ENCODE peak calls at places on chromosomes 3 and 15, in four cellular contexts. One of them, this sample, is unnamed. For H3K9me2, the result is how much of the 10 kb centered on the place peaks cover.

GRCh38 chr3:176430244-176430893 is 766.9 kb downstream of the TBL1XR1 start:
- DNase-seq in GM23248: peak
- DNase-seq in MM.1S: peak
- DNase-seq in PC-9: peak
- DNase-seq in this sample: peak

GRCh38 chr3:30342319-30343060 is 263.9 kb upstream of the TGFBR2 start:
- DNase-seq in PC-9: peak
- DNase-seq in GM23248: peak
- DNase-seq in MM.1S: no peak
- DNase-seq in this sample: peak

GRCh38 chr3:25962255-25962654 is 172.4 kb downstream of the OXSM start:
- DNase-seq in PC-9: peak
- DNase-seq in MM.1S: no peak
- DNase-seq in GM23248: no peak
- DNase-seq in this sample: peak

GRCh38 chr15:52115598-52116427 is 3.2 kb upstream of the BCL2L10 start:
- DNase-seq in PC-9: no peak
- DNase-seq in GM23248: no peak
- DNase-seq in MM.1S: no peak
- DNase-seq in this sample: no peak

GRCh38 chr15:39888809-39889208 is 31.3 kb downstream of the GPR176 start:
- DNase-seq in MM.1S: no peak
- DNase-seq in GM23248: no peak
- DNase-seq in PC-9: no peak
- DNase-seq in this sample: no peak

GRCh38 chr15:70376929-70377691 is 279.4 kb upstream of the TLE3 start:
- DNase-seq in PC-9: no peak
- DNase-seq in GM23248: peak
- DNase-seq in MM.1S: no peak
- DNase-seq in this sample: no peak

GRCh38 chr15:80179025-80179759 is 26.4 kb downstream of the FAH start:
- DNase-seq in MM.1S: no peak
- DNase-seq in GM23248: peak
- DNase-seq in PC-9: peak
- DNase-seq in this sample: peak

GRCh38 chr3:124935264-124935663 is 713 bp upstream of the MUC13 start:
- DNase-seq in PC-9: no peak
- DNase-seq in GM23248: no peak
- DNase-seq in MM.1S: no peak
- DNase-seq in this sample: no peak

GRCh38 chr15:57751177-57751800 is 44.8 kb downstream of the POLR2M start:
- DNase-seq in MM.1S: peak
- DNase-seq in GM23248: peak
- DNase-seq in PC-9: no peak
- DNase-seq in this sample: peak

GRCh38 chr3:66381621-66382020 is 119.2 kb downstream of the LRIG1 start:
- DNase-seq in GM23248: no peak
- DNase-seq in PC-9: no peak
- DNase-seq in MM.1S: no peak
- DNase-seq in this sample: no peak

GRCh38 chr3:139448104-139448503 is 28.2 kb downstream of the RBP2 start:
- DNase-seq in GM23248: peak
- DNase-seq in MM.1S: no peak
- DNase-seq in PC-9: no peak
- DNase-seq in this sample: peak

GRCh38 chr3:140463401-140463800 is 214.5 kb upstream of the TRIM42 start:
- DNase-seq in GM23248: no peak
- DNase-seq in MM.1S: no peak
- DNase-seq in PC-9: no peak
- DNase-seq in this sample: no peak

GRCh38 chr15:58555168-58556027 is 123.6 kb downstream of the LIPC start:
- DNase-seq in MM.1S: no peak
- DNase-seq in PC-9: no peak
- DNase-seq in GM23248: no peak
- DNase-seq in this sample: no peak

GRCh38 chr15:38414351-38414750 is 39.6 kb upstream of the FAM98B start:
- DNase-seq in GM23248: peak
- DNase-seq in PC-9: no peak
- DNase-seq in MM.1S: peak
- DNase-seq in this sample: peak

GRCh38 chr15:62338497-62338896 is 173.4 kb upstream of the C2CD4B start:
- DNase-seq in PC-9: no peak
- DNase-seq in MM.1S: no peak
- DNase-seq in GM23248: no peak
- DNase-seq in this sample: no peak

GRCh38 chr3:182644800-182645433 is 148.4 kb upstream of the ATP11B start:
- DNase-seq in MM.1S: no peak
- DNase-seq in GM23248: peak
- DNase-seq in PC-9: peak
- DNase-seq in this sample: no peak

GRCh38 chr3:42547401-42547945 is 34.3 kb downstream of the SEC22C start:
- DNase-seq in GM23248: peak
- DNase-seq in MM.1S: peak
- DNase-seq in PC-9: no peak
- DNase-seq in this sample: peak

GRCh38 chr3:139185482-139185881 is 140.8 kb upstream of the PRR23C start:
- DNase-seq in MM.1S: no peak
- DNase-seq in PC-9: no peak
- DNase-seq in GM23248: no peak
- DNase-seq in this sample: no peak

GRCh38 chr15:68484696-68485400 is 52.9 kb upstream of the ITGA11 start:
- DNase-seq in PC-9: no peak
- DNase-seq in MM.1S: no peak
- DNase-seq in GM23248: peak
- DNase-seq in this sample: no peak

GRCh38 chr3:46566040-46566631 is at the start of gene LRRC2:
- DNase-seq in MM.1S: peak
- DNase-seq in PC-9: no peak
- DNase-seq in GM23248: peak
- DNase-seq in this sample: peak

GRCh38 chr3:143294183-143294582 is 174.6 kb downstream of the CHST2 start:
- DNase-seq in PC-9: no peak
- DNase-seq in GM23248: no peak
- DNase-seq in MM.1S: peak
- DNase-seq in this sample: no peak

GRCh38 chr3:14876942-14877341 is 58.2 kb downstream of the FGD5 start:
- DNase-seq in MM.1S: no peak
- DNase-seq in PC-9: peak
- DNase-seq in GM23248: peak
- DNase-seq in this sample: peak

GRCh38 chr15:82106671-82107070 is 60.9 kb upstream of the MEX3B start:
- DNase-seq in PC-9: no peak
- DNase-seq in GM23248: no peak
- DNase-seq in MM.1S: no peak
- DNase-seq in this sample: peak
- H3K4me3 ChIP-seq in PC-9: no peak
- H3K4me3 ChIP-seq in GM23248: no peak
- H3K4me3 ChIP-seq in MM.1S: no peak
- H3K4me3 ChIP-seq in this sample: no peak

DNA sequence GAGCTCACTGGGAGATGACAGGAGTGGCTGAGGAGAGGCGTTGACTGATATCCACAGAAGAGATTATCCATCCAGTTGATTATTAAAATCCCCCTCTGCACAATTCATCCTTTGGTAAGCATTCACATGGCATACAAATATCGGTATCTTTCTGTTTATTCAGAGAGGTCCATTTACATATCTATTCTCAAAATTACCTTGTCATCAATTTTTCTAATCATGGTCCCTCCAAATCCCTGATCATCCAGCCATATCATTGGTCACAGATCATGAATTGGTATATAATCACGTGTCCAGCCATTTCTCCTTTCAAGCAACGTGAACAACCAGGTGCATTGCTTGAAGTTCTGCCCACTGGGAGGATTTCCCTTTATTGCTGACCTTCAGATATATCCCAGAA is 1321.0 kb downstream of the ROBO2 start:
- DNase-seq in MM.1S: no peak
- DNase-seq in GM23248: no peak
- DNase-seq in PC-9: no peak
- DNase-seq in this sample: no peak
- H3K9me2 ChIP-seq in MM.1S: under half
- H3K9me2 ChIP-seq in GM23248: under half
- H3K9me2 ChIP-seq in PC-9: under half
- H3K9me2 ChIP-seq in this sample: under half

GRCh38 chr15:60152386-60152785 is 148.3 kb downstream of the FOXB1 start:
- DNase-seq in PC-9: no peak
- DNase-seq in MM.1S: peak
- DNase-seq in GM23248: no peak
- DNase-seq in this sample: no peak
- H3K27ac ChIP-seq in PC-9: no peak
- H3K27ac ChIP-seq in MM.1S: no peak
- H3K27ac ChIP-seq in GM23248: no peak
- H3K27ac ChIP-seq in this sample: no peak

GRCh38 chr3:129173725-129174124 is 10.0 kb downstream of the CNBP start:
- DNase-seq in GM23248: no peak
- DNase-seq in PC-9: no peak
- DNase-seq in MM.1S: no peak
- DNase-seq in this sample: no peak

GRCh38 chr3:129176051-129176450 is 7.6 kb downstream of the CNBP start:
- DNase-seq in MM.1S: no peak
- DNase-seq in PC-9: no peak
- DNase-seq in GM23248: no peak
- DNase-seq in this sample: no peak

GRCh38 chr3:129173206-129173605 is 10.5 kb downstream of the CNBP start:
- DNase-seq in MM.1S: no peak
- DNase-seq in PC-9: no peak
- DNase-seq in GM23248: peak
- DNase-seq in this sample: no peak
- H3K4me3 ChIP-seq in MM.1S: no peak
- H3K4me3 ChIP-seq in PC-9: no peak
- H3K4me3 ChIP-seq in GM23248: no peak
- H3K4me3 ChIP-seq in this sample: no peak

This sample was measured in PC-3.